ENCODE peak calls at places on chromosomes 16 and 17, in five cellular contexts. C is uterus, U is HFFc6, Z is mammary epithelial cell, K is chondrocyte. O is an unnamed sample.

GRCh38 chr17:51185763-51186332 is 19.6 kb downstream of the NME2 start:
- DNase-seq in C (no peak), U (no peak), Z (no peak), K (no peak), O (no peak)

GRCh38 chr17:13550291-13550690 is 51.4 kb downstream of the HS3ST3A1 start:
- DNase-seq in C (no peak), U (peak), Z (peak), K (no peak), O (no peak)

GRCh38 chr17:44004761-44005526 is 522 bp downstream of the NAGS start:
- DNase-seq in C (peak), U (no peak), Z (no peak), K (no peak), O (no peak)

GRCh38 chr17:56269509-56269908 is 116.2 kb downstream of the ANKFN1 start:
- DNase-seq in C (no peak), U (peak), Z (no peak), K (no peak), O (no peak)

GRCh38 chr17:63685021-63685420 is 14.9 kb downstream of the LIMD2 start:
- DNase-seq in C (no peak), U (no peak), Z (no peak), K (no peak), O (no peak)

GRCh38 chr17:58520843-58521430 is 6.5 kb upstream of the MTMR4 start:
- DNase-seq in C (no peak), U (no peak), Z (no peak), K (no peak), O (peak)

GRCh38 chr17:2174471-2175293 is 119.8 kb downstream of the HIC1 start:
- DNase-seq in C (peak), U (peak), Z (no peak), K (no peak), O (no peak)

GRCh38 chr17:57552114-57552601 is 192.9 kb downstream of the CCDC182 start:
- DNase-seq in C (peak), U (no peak), Z (no peak), K (no peak), O (no peak)

GRCh38 chr17:46982577-46982976 is 3.5 kb upstream of the RPRML start:
- DNase-seq in C (no peak), U (no peak), Z (no peak), K (no peak), O (no peak)

GRCh38 chr17:79842656-79843474 is 3.6 kb upstream of the CBX4 start:
- DNase-seq in C (no peak), U (no peak), Z (no peak), K (no peak), O (no peak)

GRCh38 chr16:53864819-53865491 is 161.0 kb downstream of the FTO start:
- DNase-seq in C (no peak), U (peak), Z (peak), K (no peak), O (no peak)

GRCh38 chr17:76014100-76014924 is 12.8 kb downstream of the EVPL start:
- DNase-seq in C (peak), U (peak), Z (peak), K (no peak), O (peak)

GRCh38 chr17:34502426-34502825 is 77.0 kb upstream of the TMEM132E start:
- DNase-seq in C (no peak), U (no peak), Z (no peak), K (no peak), O (no peak)

GRCh38 chr17:43900183-43900857 is 7.0 kb downstream of the MPP2 start:
- DNase-seq in C (peak), U (peak), Z (peak), K (no peak), O (peak)

GRCh38 chr16:24977673-24978065 is 37.5 kb downstream of the ARHGAP17 start:
- DNase-seq in C (no peak), U (peak), Z (no peak), K (no peak), O (no peak)